ENCODE peak calls at places on chromosomes 5 and 9, in four cellular contexts. Y, G, R and K are unnamed samples.
A peak's percentile ranks its signal among the peaks of the same experiment; 100 is the strongest.

GRCh38 chr5:144369001-144369400 is 198.3 kb downstream of the KCTD16 start:
- DNase-seq in Y (no peak), G (no peak), R (no peak), K (no peak)

GRCh38 chr9:84679571-84679970 is 10.0 kb downstream of the NTRK2 start:
- DNase-seq in Y (no peak), G (no peak), R (no peak), K (no peak)

GRCh38 chr9:114852050-114852594 is 46.3 kb upstream of the TNFSF15 start:
- DNase-seq in Y (no peak), G (no peak), R (no peak), K (no peak)

GRCh38 chr9:132993511-132993939 is 15.0 kb downstream of the GFI1B start:
- DNase-seq in Y (no peak), G (no peak), R (no peak), K (no peak)

GRCh38 chr9:93124793-93125192 is 9.3 kb downstream of the NINJ1 start:
- DNase-seq in Y (no peak), G (no peak), R (no peak), K (no peak)

GRCh38 chr5:145962001-145962400 is 25.6 kb downstream of the SH3RF2 start:
- DNase-seq in Y (no peak), G (no peak), R (no peak), K (no peak)

GRCh38 chr5:41118177-41118576 is 47.0 kb upstream of the MROH2B start:
- DNase-seq in Y (no peak), G (no peak), R (no peak), K (no peak)

GRCh38 chr5:122259995-122260394 is 52.0 kb upstream of the SNCAIP start:
- DNase-seq in Y (no peak), G (no peak), R (no peak), K (no peak)

GRCh38 chr9:136173648-136174290 is 31.2 kb downstream of the LHX3 start:
- DNase-seq in Y (no peak), G (no peak), R (no peak), K (no peak)

GRCh38 chr9:113620377-113621161 is 157.0 kb downstream of the RGS3 start:
- DNase-seq in Y (no peak), G (peak; percentile 50), R (no peak), K (peak; percentile 56)

GRCh38 chr5:74342948-74343682 is 297.4 kb downstream of the ENC1 start:
- DNase-seq in Y (peak; percentile 15), G (no peak), R (no peak), K (no peak)

GRCh38 chr9:6715755-6716643 is 41.8 kb upstream of the KDM4C start:
- DNase-seq in Y (no peak), G (no peak), R (peak; percentile 76), K (peak; percentile 56)

GRCh38 chr5:124477577-124477976 is 268.9 kb downstream of the ZNF608 start:
- DNase-seq in Y (no peak), G (no peak), R (no peak), K (no peak)

GRCh38 chr5:68479524-68479923 is 264.0 kb downstream of the PIK3R1 start:
- DNase-seq in Y (no peak), G (no peak), R (no peak), K (no peak)

DNA sequence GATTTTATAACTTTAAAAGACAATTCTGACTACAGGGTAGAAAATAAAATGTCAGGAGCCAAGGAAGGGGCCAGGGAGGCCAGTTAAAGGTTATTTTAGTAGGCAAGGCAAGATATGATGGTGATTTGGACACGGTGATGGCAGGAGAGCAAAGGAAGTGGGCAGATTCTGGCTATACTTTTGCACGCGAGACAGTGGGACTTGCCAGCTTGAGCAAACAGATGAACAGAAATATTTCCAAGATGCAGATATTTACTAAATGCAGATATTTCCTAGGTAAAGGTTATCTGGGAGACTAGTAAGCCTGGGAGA is 53.8 kb downstream of the TSSK1B start:
- DNase-seq in Y (no peak), G (no peak), R (no peak), K (no peak)
- TF ChIP-seq EGR1 in Y (no peak), G (no peak), R (no peak), K (no peak)

DNA sequence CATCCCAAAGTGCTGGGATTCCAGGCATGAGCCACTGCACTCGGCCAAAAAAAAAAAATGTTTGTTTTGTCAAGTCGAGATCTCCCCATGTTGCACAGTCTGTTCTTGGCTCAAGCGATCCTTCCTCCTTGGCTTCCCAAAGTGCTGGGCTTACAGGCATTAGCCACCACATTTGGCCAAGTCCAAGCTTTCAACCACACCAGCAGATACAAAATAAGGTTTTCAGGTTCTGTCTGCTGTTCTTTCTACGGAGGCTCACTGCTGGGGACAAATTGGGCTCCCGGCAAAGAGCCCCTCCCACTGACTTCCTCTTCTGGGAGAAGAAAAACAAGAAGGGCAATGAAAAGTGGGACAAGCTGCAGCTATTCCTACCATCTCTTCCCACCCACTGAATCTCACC is 37.6 kb upstream of the GGTA1 start:
- DNase-seq in Y (no peak), G (no peak), R (no peak), K (no peak)
- TF ChIP-seq EGR1 in Y (no peak), G (no peak), R (no peak), K (no peak)

DNA sequence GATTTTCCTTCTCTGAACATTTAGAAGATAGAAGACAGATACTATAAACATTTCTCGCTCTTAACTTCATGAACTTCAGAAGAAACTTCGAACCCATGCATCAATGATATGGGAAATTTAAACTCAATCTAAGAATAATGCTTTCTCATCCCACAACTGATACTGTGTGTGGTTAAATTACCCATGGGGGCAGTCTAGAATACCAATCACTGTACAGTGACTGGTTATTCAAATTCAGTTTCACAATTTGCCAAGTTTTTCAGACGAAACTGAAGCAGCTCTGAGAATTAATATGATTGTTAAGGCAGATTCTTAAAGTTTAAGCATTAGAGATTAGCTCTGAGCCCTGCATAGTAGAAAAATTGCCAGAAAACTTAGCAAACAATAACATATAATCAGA is 431.0 kb downstream of the SH3GL2 start:
- DNase-seq in Y (no peak), G (no peak), R (no peak), K (no peak)
- TF ChIP-seq EGR1 in Y (no peak), G (no peak), R (no peak), K (no peak)

DNA sequence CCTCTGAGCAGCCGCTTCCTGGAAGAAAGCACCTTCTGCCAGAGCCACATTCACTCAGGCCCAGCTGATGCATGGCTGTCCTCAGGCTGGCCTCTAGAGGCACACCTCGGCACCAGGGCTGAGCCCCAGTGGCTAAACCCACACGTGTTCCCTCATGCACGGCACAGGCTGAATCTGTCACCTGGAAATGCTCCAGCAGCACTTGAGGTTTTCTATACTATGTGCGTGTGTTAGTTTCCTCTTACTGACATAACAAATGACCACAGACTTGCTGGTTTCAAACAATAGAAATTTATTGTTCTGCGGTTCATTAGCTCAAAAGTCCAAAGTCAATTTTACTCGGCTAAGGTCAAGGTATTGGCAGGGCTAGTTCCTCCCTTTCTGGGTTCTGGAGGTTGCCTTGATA is 141.4 kb downstream of the LRRC70 start:
- DNase-seq in Y (peak; percentile 18), G (peak; percentile 59), R (peak; percentile 34), K (peak; percentile 31)
- TF ChIP-seq EGR1 in Y (no peak), G (no peak), R (no peak), K (no peak)

GRCh38 chr5:39209924-39210323 is 9.4 kb downstream of the FYB1 start:
- DNase-seq in Y (no peak), G (no peak), R (no peak), K (no peak)
- TF ChIP-seq EGR1 in Y (no peak), G (no peak), R (no peak), K (no peak)

GRCh38 chr5:152547202-152547601 is 142.1 kb upstream of the NMUR2 start:
- DNase-seq in Y (no peak), G (no peak), R (no peak), K (no peak)

GRCh38 chr5:152546493-152546892 is 141.4 kb upstream of the NMUR2 start:
- DNase-seq in Y (no peak), G (no peak), R (no peak), K (no peak)

DNA sequence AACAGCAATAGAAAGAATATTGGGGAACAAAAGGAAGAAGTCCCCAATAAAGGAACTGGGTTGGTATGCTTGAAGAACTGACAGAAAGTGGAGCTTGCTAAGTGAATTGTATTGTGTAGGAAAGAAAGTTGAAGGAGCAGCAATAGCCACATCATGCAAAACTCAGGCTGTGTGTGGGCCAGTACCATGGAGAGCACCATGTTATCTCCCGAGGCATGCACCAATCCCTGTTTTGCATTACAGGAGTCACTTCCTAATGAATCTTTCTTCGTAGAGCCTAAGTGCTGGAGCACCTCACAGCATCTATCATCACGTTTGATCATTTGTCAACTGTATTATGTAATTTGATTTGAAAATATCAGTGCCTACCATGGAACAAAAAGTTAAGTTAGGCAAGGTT is 137.7 kb upstream of the NMUR2 start:
- DNase-seq in Y (no peak), G (peak; percentile 49), R (no peak), K (no peak)
- TF ChIP-seq EGR1 in Y (no peak), G (no peak), R (no peak), K (no peak)

GRCh38 chr9:71748280-71748743 is 20.0 kb downstream of the CEMIP2 start:
- DNase-seq in Y (no peak), G (no peak), R (no peak), K (no peak)
- TF ChIP-seq EGR1 in Y (no peak), G (no peak), R (no peak), K (no peak)

GRCh38 chr5:129906177-129906887 is 2.1 kb downstream of the CHSY3 start:
- DNase-seq in Y (no peak), G (peak; percentile 61), R (no peak), K (no peak)
- TF ChIP-seq EGR1 in Y (no peak), G (no peak), R (no peak), K (no peak)

GRCh38 chr5:140796718-140797095 is 2.1 kb downstream of the PCDHA2 start:
- DNase-seq in Y (no peak), G (no peak), R (no peak), K (no peak)
- TF ChIP-seq EGR1 in Y (no peak), G (no peak), R (no peak), K (no peak)

GRCh38 chr5:54959673-54960418 is 25.5 kb downstream of the ESM1 start:
- DNase-seq in Y (peak; percentile 24), G (peak; percentile 76), R (no peak), K (peak; percentile 4)
- TF ChIP-seq EGR1 in Y (no peak), G (no peak), R (no peak), K (no peak)